ENCODE peak calls at places on chromosomes 2 and 18, in five cellular contexts. One of them, this sample, is unnamed. For H3K4me1, the result is how much of the 10 kb centered on the place peaks cover.

GRCh38 chr18:63831080-63831788 is 56.0 kb downstream of the SERPINB7 start:
- DNase-seq in endodermal cell: no peak
- DNase-seq in mammary epithelial cell: peak
- DNase-seq in adrenal gland: no peak
- DNase-seq in psoas muscle: no peak
- DNase-seq in this sample: peak

GRCh38 chr18:35489913-35490490 is 7.8 kb downstream of the INO80C start:
- DNase-seq in mammary epithelial cell: no peak
- DNase-seq in adrenal gland: no peak
- DNase-seq in psoas muscle: no peak
- DNase-seq in endodermal cell: no peak
- DNase-seq in this sample: no peak

GRCh38 chr2:4898706-4899105 is 793.5 kb upstream of the SOX11 start:
- DNase-seq in mammary epithelial cell: peak
- DNase-seq in adrenal gland: no peak
- DNase-seq in psoas muscle: no peak
- DNase-seq in endodermal cell: no peak
- DNase-seq in this sample: no peak

GRCh38 chr2:58512878-58513277 is 271.8 kb upstream of the FANCL start:
- DNase-seq in endodermal cell: no peak
- DNase-seq in psoas muscle: no peak
- DNase-seq in mammary epithelial cell: no peak
- DNase-seq in adrenal gland: no peak
- DNase-seq in this sample: no peak

GRCh38 chr18:45666520-45666919 is 51.2 kb downstream of the SLC14A2 start:
- DNase-seq in psoas muscle: no peak
- DNase-seq in mammary epithelial cell: no peak
- DNase-seq in endodermal cell: no peak
- DNase-seq in adrenal gland: peak
- DNase-seq in this sample: no peak

GRCh38 chr2:196253115-196253484 is 81.7 kb upstream of the STK17B start:
- DNase-seq in endodermal cell: no peak
- DNase-seq in psoas muscle: no peak
- DNase-seq in mammary epithelial cell: no peak
- DNase-seq in adrenal gland: no peak
- DNase-seq in this sample: no peak

GRCh38 chr2:133734699-133735098 is 166.4 kb upstream of the NCKAP5 start:
- DNase-seq in endodermal cell: no peak
- DNase-seq in mammary epithelial cell: no peak
- DNase-seq in psoas muscle: no peak
- DNase-seq in adrenal gland: no peak
- DNase-seq in this sample: no peak

GRCh38 chr2:38190542-38191218 is 114.7 kb upstream of the CYP1B1 start:
- DNase-seq in endodermal cell: no peak
- DNase-seq in adrenal gland: no peak
- DNase-seq in mammary epithelial cell: peak
- DNase-seq in psoas muscle: no peak
- DNase-seq in this sample: no peak

GRCh38 chr18:61926532-61926931 is 33.7 kb upstream of the RNF152 start:
- DNase-seq in adrenal gland: no peak
- DNase-seq in mammary epithelial cell: no peak
- DNase-seq in psoas muscle: no peak
- DNase-seq in endodermal cell: no peak
- DNase-seq in this sample: no peak

GRCh38 chr2:161170917-161171594 is 10.8 kb downstream of the TANK start:
- DNase-seq in mammary epithelial cell: peak
- DNase-seq in adrenal gland: no peak
- DNase-seq in psoas muscle: no peak
- DNase-seq in endodermal cell: no peak
- DNase-seq in this sample: no peak

GRCh38 chr2:227889336-227889735 is 17.9 kb downstream of the DAW1 start:
- DNase-seq in adrenal gland: no peak
- DNase-seq in mammary epithelial cell: peak
- DNase-seq in psoas muscle: no peak
- DNase-seq in endodermal cell: no peak
- DNase-seq in this sample: no peak

GRCh38 chr2:162252147-162252546 is 8.9 kb upstream of the FAP start:
- DNase-seq in psoas muscle: no peak
- DNase-seq in adrenal gland: no peak
- DNase-seq in endodermal cell: no peak
- DNase-seq in mammary epithelial cell: no peak
- DNase-seq in this sample: no peak

DNA sequence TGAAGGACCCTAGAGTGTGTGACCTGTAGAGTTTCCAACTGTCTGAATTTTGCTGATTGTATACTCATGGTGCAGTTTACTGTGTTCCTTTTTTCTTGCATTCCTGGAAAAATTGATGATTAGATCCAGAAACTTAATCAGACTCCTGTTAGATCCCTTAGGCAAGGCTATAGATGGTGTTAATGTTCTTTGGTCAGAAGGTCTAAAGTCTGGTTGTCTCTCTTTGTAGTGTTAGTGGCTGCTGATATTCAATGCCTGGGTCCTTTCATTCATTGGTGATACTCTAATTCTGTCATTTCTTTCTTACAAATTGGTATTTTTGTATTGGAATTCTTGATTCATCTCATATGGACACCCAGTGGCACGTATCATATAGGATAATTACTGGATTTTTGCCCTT is 6.3 kb downstream of the CCNT2 start:
- DNase-seq in mammary epithelial cell: no peak
- DNase-seq in psoas muscle: no peak
- DNase-seq in endodermal cell: no peak
- DNase-seq in adrenal gland: no peak
- DNase-seq in this sample: no peak
- H3K4me1 ChIP-seq in mammary epithelial cell: under half
- H3K4me1 ChIP-seq in psoas muscle: half or more
- H3K4me1 ChIP-seq in endodermal cell: under half
- H3K4me1 ChIP-seq in adrenal gland: under half
- H3K4me1 ChIP-seq in this sample: under half

GRCh38 chr2:36358317-36358659 is 2.7 kb downstream of the CRIM1 start:
- DNase-seq in adrenal gland: no peak
- DNase-seq in mammary epithelial cell: no peak
- DNase-seq in psoas muscle: no peak
- DNase-seq in endodermal cell: no peak
- DNase-seq in this sample: no peak
- H3K4me1 ChIP-seq in adrenal gland: under half
- H3K4me1 ChIP-seq in mammary epithelial cell: under half
- H3K4me1 ChIP-seq in psoas muscle: half or more
- H3K4me1 ChIP-seq in endodermal cell: under half
- H3K4me1 ChIP-seq in this sample: half or more

GRCh38 chr2:105391763-105392662 is 6.8 kb downstream of the FHL2 start:
- DNase-seq in adrenal gland: no peak
- DNase-seq in mammary epithelial cell: no peak
- DNase-seq in psoas muscle: no peak
- DNase-seq in endodermal cell: no peak
- DNase-seq in this sample: no peak
- H3K4me1 ChIP-seq in adrenal gland: under half
- H3K4me1 ChIP-seq in mammary epithelial cell: half or more
- H3K4me1 ChIP-seq in psoas muscle: half or more
- H3K4me1 ChIP-seq in endodermal cell: under half
- H3K4me1 ChIP-seq in this sample: half or more

GRCh38 chr2:14454102-14454676 is 178.3 kb upstream of the LRATD1 start:
- DNase-seq in adrenal gland: no peak
- DNase-seq in mammary epithelial cell: no peak
- DNase-seq in endodermal cell: peak
- DNase-seq in psoas muscle: no peak
- DNase-seq in this sample: no peak

GRCh38 chr2:14445670-14446069 is 186.8 kb upstream of the LRATD1 start:
- DNase-seq in endodermal cell: no peak
- DNase-seq in adrenal gland: no peak
- DNase-seq in mammary epithelial cell: no peak
- DNase-seq in psoas muscle: no peak
- DNase-seq in this sample: no peak

GRCh38 chr2:14451312-14451711 is 181.2 kb upstream of the LRATD1 start:
- DNase-seq in adrenal gland: no peak
- DNase-seq in psoas muscle: no peak
- DNase-seq in mammary epithelial cell: no peak
- DNase-seq in endodermal cell: no peak
- DNase-seq in this sample: no peak

GRCh38 chr2:14448340-14448739 is 184.2 kb upstream of the LRATD1 start:
- DNase-seq in adrenal gland: no peak
- DNase-seq in mammary epithelial cell: no peak
- DNase-seq in psoas muscle: no peak
- DNase-seq in endodermal cell: no peak
- DNase-seq in this sample: no peak
- H3K4me1 ChIP-seq in adrenal gland: under half
- H3K4me1 ChIP-seq in mammary epithelial cell: under half
- H3K4me1 ChIP-seq in psoas muscle: under half
- H3K4me1 ChIP-seq in endodermal cell: under half
- H3K4me1 ChIP-seq in this sample: under half

DNA sequence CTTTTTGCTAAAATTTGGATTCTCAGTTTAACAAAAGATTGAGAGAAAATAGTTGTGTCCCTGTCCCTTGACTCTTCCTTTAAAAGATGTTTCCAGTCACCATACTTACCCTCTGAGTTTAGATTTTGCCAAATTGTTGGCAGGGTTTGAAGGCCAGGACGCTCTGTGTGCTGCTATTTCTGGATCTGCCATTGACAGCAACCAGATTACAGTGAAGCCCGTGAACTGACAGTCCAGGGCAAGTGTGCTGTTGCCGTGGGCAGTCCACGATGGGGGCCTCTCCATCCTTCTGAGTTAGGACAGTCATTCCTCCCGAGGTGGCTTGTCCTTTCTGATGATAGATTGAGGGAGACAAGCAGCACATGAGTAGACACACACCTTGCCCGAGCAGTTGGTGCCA is 89.9 kb downstream of the PTPRM start:
- DNase-seq in endodermal cell: no peak
- DNase-seq in adrenal gland: no peak
- DNase-seq in mammary epithelial cell: no peak
- DNase-seq in psoas muscle: no peak
- DNase-seq in this sample: no peak
- H3K4me1 ChIP-seq in endodermal cell: under half
- H3K4me1 ChIP-seq in adrenal gland: under half
- H3K4me1 ChIP-seq in mammary epithelial cell: under half
- H3K4me1 ChIP-seq in psoas muscle: half or more
- H3K4me1 ChIP-seq in this sample: under half

GRCh38 chr18:3455090-3455640 is 5.2 kb downstream of the TGIF1 start:
- DNase-seq in mammary epithelial cell: no peak
- DNase-seq in adrenal gland: no peak
- DNase-seq in endodermal cell: no peak
- DNase-seq in psoas muscle: no peak
- DNase-seq in this sample: no peak

GRCh38 chr18:3456686-3457069 is 6.7 kb downstream of the TGIF1 start:
- DNase-seq in mammary epithelial cell: no peak
- DNase-seq in psoas muscle: no peak
- DNase-seq in endodermal cell: no peak
- DNase-seq in adrenal gland: no peak
- DNase-seq in this sample: no peak

GRCh38 chr18:3457261-3457724 is 7.3 kb downstream of the TGIF1 start:
- DNase-seq in endodermal cell: no peak
- DNase-seq in adrenal gland: no peak
- DNase-seq in psoas muscle: no peak
- DNase-seq in mammary epithelial cell: no peak
- DNase-seq in this sample: no peak

GRCh38 chr18:3454365-3455089 is 4.6 kb downstream of the TGIF1 start:
- DNase-seq in adrenal gland: peak
- DNase-seq in endodermal cell: peak
- DNase-seq in psoas muscle: no peak
- DNase-seq in mammary epithelial cell: peak
- DNase-seq in this sample: no peak

GRCh38 chr18:3455938-3456685 is 6.1 kb downstream of the TGIF1 start:
- DNase-seq in mammary epithelial cell: peak
- DNase-seq in psoas muscle: no peak
- DNase-seq in adrenal gland: no peak
- DNase-seq in endodermal cell: no peak
- DNase-seq in this sample: peak
- H3K4me1 ChIP-seq in mammary epithelial cell: under half
- H3K4me1 ChIP-seq in psoas muscle: under half
- H3K4me1 ChIP-seq in adrenal gland: under half
- H3K4me1 ChIP-seq in endodermal cell: under half
- H3K4me1 ChIP-seq in this sample: half or more

GRCh38 chr2:108574332-108574731 is 40.1 kb downstream of the LIMS1 start:
- DNase-seq in endodermal cell: no peak
- DNase-seq in mammary epithelial cell: no peak
- DNase-seq in adrenal gland: no peak
- DNase-seq in psoas muscle: no peak
- DNase-seq in this sample: no peak
- H3K4me1 ChIP-seq in endodermal cell: under half
- H3K4me1 ChIP-seq in mammary epithelial cell: under half
- H3K4me1 ChIP-seq in adrenal gland: under half
- H3K4me1 ChIP-seq in psoas muscle: under half
- H3K4me1 ChIP-seq in this sample: half or more

GRCh38 chr2:136214801-136215200 is 96.9 kb upstream of the CXCR4 start:
- DNase-seq in endodermal cell: no peak
- DNase-seq in psoas muscle: no peak
- DNase-seq in mammary epithelial cell: no peak
- DNase-seq in adrenal gland: no peak
- DNase-seq in this sample: no peak

GRCh38 chr2:136217990-136218389 is 100.0 kb upstream of the CXCR4 start:
- DNase-seq in mammary epithelial cell: no peak
- DNase-seq in endodermal cell: no peak
- DNase-seq in adrenal gland: no peak
- DNase-seq in psoas muscle: no peak
- DNase-seq in this sample: no peak

GRCh38 chr2:136215449-136215848 is 97.5 kb upstream of the CXCR4 start:
- DNase-seq in endodermal cell: no peak
- DNase-seq in psoas muscle: no peak
- DNase-seq in mammary epithelial cell: no peak
- DNase-seq in adrenal gland: no peak
- DNase-seq in this sample: no peak

GRCh38 chr2:136214284-136214683 is 96.3 kb upstream of the CXCR4 start:
- DNase-seq in psoas muscle: no peak
- DNase-seq in adrenal gland: peak
- DNase-seq in endodermal cell: no peak
- DNase-seq in mammary epithelial cell: no peak
- DNase-seq in this sample: no peak

GRCh38 chr2:136216073-136216472 is 98.1 kb upstream of the CXCR4 start:
- DNase-seq in adrenal gland: no peak
- DNase-seq in mammary epithelial cell: no peak
- DNase-seq in psoas muscle: no peak
- DNase-seq in endodermal cell: no peak
- DNase-seq in this sample: no peak
- H3K4me1 ChIP-seq in adrenal gland: under half
- H3K4me1 ChIP-seq in mammary epithelial cell: under half
- H3K4me1 ChIP-seq in psoas muscle: under half
- H3K4me1 ChIP-seq in endodermal cell: under half
- H3K4me1 ChIP-seq in this sample: under half